ENCODE peak calls at places on chromosome 4, in five cellular contexts. F is GM23338, L is neural progenitor cell, W is hepatocyte, Q is MM.1S. I is an unnamed sample.

GRCh38 chr4:133565379-133565778 is 416.3 kb downstream of the PCDH10 start:
- DNase-seq in W (peak; percentile 33), F (no peak), L (no peak), Q (no peak), I (no peak)

GRCh38 chr4:54657556-54658313 is at the start of gene KIT:
- DNase-seq in L (peak; percentile 90), W (peak; percentile 75), F (peak; percentile 93), Q (no peak), I (peak; percentile 65)

GRCh38 chr4:61540944-61541343 is 340.8 kb downstream of the ADGRL3 start:
- DNase-seq in L (no peak), Q (peak; percentile 66), W (peak; percentile 84), F (peak; percentile 45), I (no peak)

GRCh38 chr4:100099746-100100145 is 90.5 kb downstream of the DDIT4L start:
- DNase-seq in W (no peak), L (no peak), Q (no peak), F (no peak), I (no peak)

GRCh38 chr4:108725457-108725856 is 37.4 kb downstream of the ETNPPL start:
- DNase-seq in L (peak; percentile 17), W (no peak), Q (no peak), F (peak; percentile 58), I (no peak)

GRCh38 chr4:47270226-47270888 is 193.1 kb downstream of the COMMD8 start:
- DNase-seq in F (peak; percentile 17), Q (no peak), W (peak; percentile 21), L (peak; percentile 21), I (no peak)

GRCh38 chr4:108068422-108068821 is 78.7 kb downstream of the HADH start:
- DNase-seq in F (no peak), W (no peak), L (no peak), Q (peak; percentile 66), I (peak; percentile 35)

GRCh38 chr4:14028862-14029261 is 401.3 kb upstream of the BOD1L1 start:
- DNase-seq in W (no peak), F (peak; percentile 23), Q (no peak), L (no peak), I (no peak)

GRCh38 chr4:185211035-185211434 is 1.6 kb downstream of the SNX25 start:
- DNase-seq in L (peak; percentile 30), F (no peak), Q (no peak), W (no peak), I (no peak)
- H2AFZ ChIP-seq in L (peak overlapping the region; percentile 77), F (peak overlapping the region; percentile 80), Q (no peak overlapping the region), W (peak overlapping the region; percentile 83), I (peak overlapping the region; percentile 88)

DNA sequence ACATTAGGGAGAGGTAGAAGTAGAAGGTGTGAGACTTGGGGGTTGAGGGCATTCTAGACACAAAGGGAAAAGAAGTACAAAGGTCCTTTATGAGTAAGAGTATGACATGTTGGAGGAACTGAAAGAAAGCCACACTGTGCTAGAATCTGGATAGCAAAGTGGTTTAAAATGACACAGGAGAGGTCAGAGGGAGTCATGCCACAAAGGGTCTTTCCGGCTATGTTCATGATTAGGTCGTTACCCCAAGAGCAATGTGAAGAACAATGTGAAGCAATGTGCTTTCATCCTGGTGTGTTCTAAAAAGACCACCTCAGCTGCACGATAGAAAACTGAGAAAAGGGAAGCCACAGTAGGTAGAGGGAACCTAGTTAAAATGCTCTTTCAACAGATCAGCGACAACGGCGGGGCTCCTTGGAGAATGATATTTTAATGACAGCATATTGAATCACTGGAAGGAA is 29.2 kb downstream of the SMIM14 start:
- DNase-seq in W (peak; percentile 11), L (no peak), F (no peak), Q (no peak), I (no peak)
- H3K4me3 ChIP-seq in W (no peak overlapping the region), L (no peak overlapping the region), F (no peak overlapping the region), Q (no peak overlapping the region), I (no peak overlapping the region)

DNA sequence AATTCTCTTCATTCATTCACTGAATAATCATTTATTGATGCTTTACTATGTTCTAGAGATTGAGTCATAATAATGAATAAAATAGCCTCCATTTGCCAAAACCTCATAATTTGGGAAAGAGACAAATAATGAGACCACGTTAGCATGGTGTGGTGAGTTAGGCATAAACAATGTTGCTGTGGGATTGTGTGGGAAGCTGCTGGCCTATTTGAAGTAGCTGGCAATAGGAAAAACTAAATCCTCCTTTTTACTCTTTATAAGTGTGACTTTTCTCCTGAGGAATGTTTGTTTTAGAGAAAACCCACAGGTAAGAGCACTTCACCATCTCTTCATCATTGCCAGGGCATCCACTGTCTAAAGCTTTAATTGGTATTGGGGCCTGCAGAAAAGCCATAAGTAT is 95.3 kb downstream of the AREG start:
- DNase-seq in W (no peak), L (no peak), Q (no peak), F (no peak), I (peak; percentile 89)
- TF ChIP-seq EZH2phosphoT487 in W (no peak), L (no peak), Q (no peak), F (no peak), I (no peak)

GRCh38 chr4:67014592-67014991 is 530.7 kb downstream of the CENPC start:
- DNase-seq in L (peak; percentile 54), W (peak; percentile 66), F (peak; percentile 37), Q (no peak), I (no peak)
- H2AFZ ChIP-seq in L (no peak overlapping the region), W (no peak overlapping the region), F (no peak overlapping the region), Q (no peak overlapping the region), I (no peak overlapping the region)

DNA sequence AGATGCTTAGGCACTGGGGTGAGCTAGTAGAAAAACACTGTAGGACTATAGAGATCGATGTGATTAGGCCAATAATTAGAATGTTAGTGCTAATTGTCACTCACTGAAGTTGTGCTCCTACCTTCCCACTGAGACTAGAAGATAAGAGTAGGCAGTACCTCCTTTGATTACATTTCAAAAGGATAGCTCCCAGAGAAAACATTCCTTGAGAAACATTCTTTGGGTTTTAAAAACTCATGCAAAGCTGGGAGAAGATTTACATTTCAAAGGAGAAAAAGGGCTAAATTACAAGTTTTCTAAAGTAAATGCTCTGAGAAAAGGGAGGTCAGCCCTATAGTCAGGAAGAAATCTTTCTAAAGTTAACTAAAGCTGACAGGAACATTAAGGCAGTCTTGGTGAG is 860.3 kb upstream of the NDST4 start:
- DNase-seq in L (peak; percentile 53), W (no peak), F (peak; percentile 84), Q (no peak), I (no peak)
- H3K4me3 ChIP-seq in L (peak overlapping the region; percentile 27), W (no peak overlapping the region), F (no peak overlapping the region), Q (no peak overlapping the region), I (no peak overlapping the region)